ENCODE peak calls at places on chromosomes 11 and 22, in five cellular contexts. D, Y, H, T and N are unnamed samples.

GRCh38 chr22:36486619-36487384 is 5.4 kb upstream of the TXN2 start:
- DNase-seq in Y (no peak), D (peak; percentile 67), T (no peak), H (no peak), N (no peak)

GRCh38 chr11:102479733-102480132 is 27.2 kb upstream of the TMEM123 start:
- DNase-seq in Y (no peak), T (no peak), D (no peak), H (no peak), N (no peak)

GRCh38 chr11:1924646-1925372 is 5.3 kb downstream of the TNNT3 start:
- DNase-seq in D (no peak), H (no peak), T (no peak), Y (peak; percentile 48), N (peak; percentile 47)

GRCh38 chr11:93541884-93542752 is 1.1 kb downstream of the SMCO4 start:
- DNase-seq in Y (peak; percentile 73), H (peak; percentile 45), D (peak; percentile 39), T (no peak), N (no peak)

GRCh38 chr22:29152381-29153138 is 53.1 kb upstream of the EMID1 start:
- DNase-seq in T (no peak), Y (peak; percentile 75), D (peak; percentile 49), H (peak; percentile 39), N (no peak)

GRCh38 chr22:37204045-37204655 is 8.1 kb downstream of the SSTR3 start:
- DNase-seq in Y (no peak), D (no peak), H (no peak), T (no peak), N (peak; percentile 40)

GRCh38 chr11:124874571-124875255 is 9.5 kb downstream of the ROBO3 start:
- DNase-seq in H (no peak), Y (no peak), T (no peak), D (no peak), N (no peak)

GRCh38 chr11:1589996-1590395 is 4.9 kb upstream of the KRTAP5-1 start:
- DNase-seq in H (no peak), T (no peak), Y (no peak), D (no peak), N (no peak)

GRCh38 chr22:44037519-44038370 is 13.6 kb downstream of the PARVB start:
- DNase-seq in Y (no peak), T (no peak), D (peak; percentile 82), H (no peak), N (peak; percentile 75)

GRCh38 chr11:75938543-75938942 is 123.5 kb downstream of the UVRAG start:
- DNase-seq in H (no peak), D (peak; percentile 29), Y (no peak), T (no peak), N (no peak)

GRCh38 chr11:33135216-33135615 is 26.1 kb downstream of the CSTF3 start:
- DNase-seq in D (peak; percentile 81), H (no peak), T (no peak), Y (no peak), N (no peak)

GRCh38 chr22:35648066-35649025 is at the start of gene APOL6:
- DNase-seq in H (no peak), T (no peak), D (peak; percentile 86), Y (no peak), N (no peak)

GRCh38 chr22:19195796-19196731 is 17.5 kb upstream of the SLC25A1 start:
- DNase-seq in T (no peak), D (no peak), Y (no peak), H (no peak), N (no peak)

GRCh38 chr11:66267039-66267378 is 1.4 kb upstream of the RAB1B start:
- DNase-seq in D (no peak), H (no peak), Y (no peak), T (no peak), N (no peak)

GRCh38 chr11:115872418-115872817 is 368.2 kb upstream of the CADM1 start:
- DNase-seq in D (no peak), Y (no peak), T (no peak), H (no peak), N (no peak)

GRCh38 chr22:40791241-40791640 is 27.9 kb downstream of the SLC25A17 start:
- DNase-seq in H (no peak), D (peak; percentile 28), T (no peak), Y (no peak), N (no peak)

GRCh38 chr22:36734171-36735058 is 30.9 kb upstream of the CACNG2 start:
- DNase-seq in D (peak; percentile 34), T (no peak), H (no peak), Y (no peak), N (peak; percentile 13)

GRCh38 chr11:94525933-94526332 is 13.7 kb downstream of the C11orf97 start:
- DNase-seq in T (no peak), H (peak; percentile 66), Y (peak; percentile 92), D (peak; percentile 90), N (no peak)

GRCh38 chr22:49514656-49515055 is 313.0 kb downstream of the BRD1 start:
- DNase-seq in Y (no peak), D (no peak), T (no peak), H (no peak), N (no peak)

GRCh38 chr11:56140151-56140661 is at the start of gene OR8J3:
- DNase-seq in D (no peak), T (no peak), H (no peak), Y (no peak), N (no peak)

GRCh38 chr11:57269580-57270021 is 32.6 kb upstream of the APLNR start:
- DNase-seq in H (no peak), T (no peak), D (peak; percentile 25), Y (no peak), N (no peak)

GRCh38 chr11:124837491-124837856 is 27.8 kb upstream of the ROBO3 start:
- DNase-seq in Y (no peak), D (peak; percentile 90), H (no peak), T (no peak), N (no peak)